ENCODE peak calls at places on chromosomes 4 and X, in four cellular contexts. V is neuronal stem cell, O is trophoblast cell, D is IMR-90. W is an unnamed sample.

GRCh38 chr4:40196724-40197281 is at the start of gene RHOH:
- DNase-seq in V (no peak), O (no peak), D (no peak), W (no peak)

GRCh38 chr4:100462206-100462605 is 55.6 kb downstream of the EMCN start:
- DNase-seq in V (no peak), O (no peak), D (peak; percentile 49), W (no peak)

GRCh38 chrX:66005832-66006449 is 33.9 kb downstream of the VSIG4 start:
- DNase-seq in V (no peak), O (no peak), D (no peak), W (no peak)

GRCh38 chrX:1212532-1212931 is at the start of gene CRLF2:
- DNase-seq in V (no peak), O (no peak), D (no peak), W (no peak)

GRCh38 chrX:39133971-39134370 is 332.7 kb downstream of the MID1IP1 start:
- DNase-seq in V (no peak), O (no peak), D (no peak), W (peak; percentile 66)

GRCh38 chr4:141860974-141861373 is 224.6 kb downstream of the IL15 start:
- DNase-seq in V (no peak), O (no peak), D (no peak), W (no peak)

GRCh38 chr4:119138046-119138445 is 2.4 kb downstream of the MYOZ2 start:
- DNase-seq in V (no peak), O (no peak), D (peak; percentile 61), W (no peak)

GRCh38 chrX:48278958-48279357 is 23.8 kb downstream of the SSX1 start:
- DNase-seq in V (no peak), O (no peak), D (no peak), W (peak; percentile 22)

GRCh38 chr4:150098214-150098613 is 20.0 kb downstream of the DCLK2 start:
- DNase-seq in V (no peak), O (no peak), D (peak; percentile 69), W (no peak)

GRCh38 chr4:6419452-6420028 is 52.9 kb downstream of the PPP2R2C start:
- DNase-seq in V (no peak), O (no peak), D (peak; percentile 4), W (no peak)

GRCh38 chrX:12954376-12954775 is 20.5 kb upstream of the TMSB4X start:
- DNase-seq in V (no peak), O (no peak), D (no peak), W (no peak)

GRCh38 chrX:12956704-12957541 is 18.0 kb upstream of the TMSB4X start:
- DNase-seq in V (no peak), O (no peak), D (peak; percentile 63), W (no peak)

GRCh38 chrX:12953420-12953819 is 21.5 kb upstream of the TMSB4X start:
- DNase-seq in V (no peak), O (no peak), D (no peak), W (no peak)

GRCh38 chrX:12955882-12956703 is 18.8 kb upstream of the TMSB4X start:
- DNase-seq in V (no peak), O (no peak), D (peak; percentile 84), W (no peak)

GRCh38 chrX:12954981-12955380 is 19.9 kb upstream of the TMSB4X start:
- DNase-seq in V (no peak), O (no peak), D (no peak), W (no peak)
- H4K91ac ChIP-seq in V (no peak overlapping the region), O (no peak overlapping the region), D (no peak overlapping the region), W (no peak overlapping the region)

DNA sequence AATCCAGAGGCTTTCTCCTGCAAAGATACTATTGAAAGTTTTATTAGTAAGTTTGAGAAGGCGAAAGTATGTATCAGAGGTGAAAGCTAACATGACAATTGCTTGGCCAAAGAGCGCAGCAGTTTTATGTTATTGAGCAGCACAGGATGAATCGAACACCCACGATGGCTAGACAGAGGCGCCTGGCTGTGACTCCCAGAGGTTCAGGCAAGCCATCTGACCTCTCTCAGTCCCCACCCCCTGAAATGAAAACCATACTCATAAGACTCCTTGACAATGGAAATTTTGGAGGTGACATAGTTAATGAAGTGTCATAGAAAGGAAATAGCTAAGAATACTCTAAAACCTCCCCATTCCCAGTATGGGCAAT is 70.6 kb downstream of the MGST2 start:
- DNase-seq in V (no peak), O (no peak), D (no peak), W (no peak)
- H2AK5ac ChIP-seq in V (no peak overlapping the region), O (no peak overlapping the region), D (no peak overlapping the region), W (no peak overlapping the region)

DNA sequence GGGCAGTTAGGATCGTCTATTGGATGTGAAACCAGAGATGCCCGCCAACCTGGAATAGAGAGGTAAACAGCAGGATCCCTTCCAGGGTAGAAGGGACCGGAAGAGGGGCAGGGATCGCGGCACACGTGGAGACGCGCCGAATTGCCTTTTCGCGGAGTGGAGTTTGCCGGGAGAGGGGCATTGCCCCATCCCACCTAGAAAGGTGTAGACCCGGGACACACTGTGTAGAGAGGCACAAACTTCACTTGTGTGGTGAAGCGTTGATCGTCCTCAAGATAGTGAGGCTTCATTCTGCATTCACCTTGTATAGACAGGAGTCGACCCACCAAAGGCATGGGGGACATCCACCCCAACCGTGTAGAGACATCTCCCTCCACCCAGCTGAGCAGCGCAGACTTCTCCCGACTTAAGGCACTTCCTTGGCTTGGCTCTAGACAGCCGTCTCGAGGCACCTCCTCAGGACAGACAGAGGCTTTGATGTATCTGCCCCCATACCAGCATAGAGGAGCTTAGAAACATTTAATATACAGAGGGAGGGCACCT is 410 bp downstream of the GNL3L start:
- DNase-seq in V (no peak), O (no peak), D (no peak), W (no peak)
- H4K91ac ChIP-seq in V (no peak overlapping the region), O (peak overlapping the region; percentile 49), D (peak overlapping the region; percentile 72), W (no peak overlapping the region)

DNA sequence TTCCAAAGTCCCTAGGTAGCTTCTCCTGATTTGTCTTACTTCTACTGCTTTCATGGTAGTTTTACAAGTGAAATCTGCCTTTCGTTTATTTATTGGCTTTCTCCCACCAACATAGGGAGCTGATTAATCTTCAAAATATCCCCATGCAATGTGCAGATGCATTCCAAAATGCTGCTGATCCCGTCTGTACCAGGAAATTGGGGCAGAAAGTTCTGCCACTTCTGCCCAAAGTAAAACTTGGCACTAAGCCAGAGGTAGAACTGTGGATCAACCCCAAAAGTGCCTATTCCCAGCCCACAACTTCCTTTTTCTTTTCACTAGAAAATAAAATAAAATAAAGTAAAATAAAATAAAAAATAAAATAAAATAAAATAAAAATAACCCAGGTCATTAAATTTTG is 47.3 kb upstream of the PPARGC1A start:
- DNase-seq in V (no peak), O (no peak), D (peak; percentile 48), W (no peak)
- H2AK5ac ChIP-seq in V (no peak overlapping the region), O (no peak overlapping the region), D (no peak overlapping the region), W (no peak overlapping the region)

GRCh38 chr4:1721003-1721665 is at the start of the genes TACC3 and TMEM129:
- DNase-seq in V (peak; percentile 90), O (peak; percentile 86), D (peak; percentile 87), W (peak; percentile 99)
- H4K91ac ChIP-seq in V (no peak within 1 kb of the TSS), O (peak within 1 kb of the TSS; percentile 89), D (peak within 1 kb of the TSS; percentile 86), W (no peak within 1 kb of the TSS)

DNA sequence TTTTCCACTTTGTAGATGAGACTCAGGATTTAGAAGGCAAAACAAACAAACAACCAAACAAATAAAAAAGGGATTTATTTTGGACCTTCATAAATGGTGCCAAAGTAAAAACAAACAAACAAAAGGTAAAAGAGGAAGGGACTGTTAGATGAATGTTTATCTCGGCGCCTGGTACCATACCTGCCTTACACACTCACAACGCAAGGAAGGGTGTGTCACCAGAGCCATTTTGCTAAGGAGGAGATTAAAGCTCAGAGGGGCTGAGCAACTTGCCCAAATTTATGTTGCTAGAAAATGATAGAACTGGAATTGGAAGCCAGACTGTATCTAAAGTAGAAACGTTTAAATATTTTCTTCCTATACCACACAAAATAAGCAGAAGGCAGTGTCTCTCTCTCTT is 29.5 kb upstream of the BOD1L1 start:
- DNase-seq in V (no peak), O (no peak), D (no peak), W (no peak)
- H2AK5ac ChIP-seq in V (no peak overlapping the region), O (no peak overlapping the region), D (no peak overlapping the region), W (no peak overlapping the region)

GRCh38 chr4:1035510-1035909 is 24.1 kb downstream of the FGFRL1 start:
- DNase-seq in V (no peak), O (no peak), D (no peak), W (no peak)
- H4K91ac ChIP-seq in V (peak overlapping the region; percentile 85), O (peak overlapping the region; percentile 30), D (no peak overlapping the region), W (no peak overlapping the region)

GRCh38 chr4:8050555-8051206 is 107.9 kb downstream of the ABLIM2 start:
- DNase-seq in V (no peak), O (no peak), D (peak; percentile 11), W (peak; percentile 94)

GRCh38 chr4:8052160-8052691 is 106.4 kb downstream of the ABLIM2 start:
- DNase-seq in V (no peak), O (no peak), D (no peak), W (no peak)

GRCh38 chr4:8051644-8052043 is 107.0 kb downstream of the ABLIM2 start:
- DNase-seq in V (no peak), O (no peak), D (no peak), W (peak; percentile 54)

GRCh38 chr4:8048856-8049686 is 109.4 kb upstream of the AFAP1 start:
- DNase-seq in V (no peak), O (no peak), D (no peak), W (peak; percentile 74)

GRCh38 chr4:8050180-8050554 is 108.4 kb downstream of the ABLIM2 start:
- DNase-seq in V (no peak), O (no peak), D (no peak), W (no peak)
- H2AK5ac ChIP-seq in V (no peak overlapping the region), O (no peak overlapping the region), D (no peak overlapping the region), W (peak overlapping the region; percentile 28)

W was measured in H9.